ENCODE peak calls at places on chromosomes 3 and 15, in five cellular contexts. R is stimulated activated CD4-positive, alpha-beta T cell treated with anti-CD3 and anti-CD28 coated beads, Interleukin-12 subunit alpha, Interleukin-12 subunit beta, amount 100 ng/mL, for 48 hours; Q is KG1; W is SHP77; L is tibial artery. T is an unnamed sample.

GRCh38 chr15:99390667-99391066 is 139.4 kb downstream of the LRRC28 start:
- DNase-seq in W (no peak), L (no peak), R (no peak), Q (no peak), T (no peak)

GRCh38 chr3:55065331-55065730 is 137.5 kb upstream of the LRTM1 start:
- DNase-seq in Q (no peak), W (no peak), R (no peak), L (no peak), T (no peak)

GRCh38 chr3:185560676-185561075 is 8.3 kb upstream of the LIPH start:
- DNase-seq in Q (no peak), W (no peak), L (no peak), R (no peak), T (no peak)

GRCh38 chr3:20043398-20043797 is 3.2 kb downstream of the KAT2B start:
- DNase-seq in R (no peak), W (no peak), Q (peak), L (peak), T (no peak)

GRCh38 chr3:123315271-123315595 is 113.5 kb downstream of the SEC22A start:
- DNase-seq in W (no peak), Q (no peak), L (no peak), R (no peak), T (peak)

GRCh38 chr3:102066470-102066869 is 217.2 kb downstream of the NFKBIZ start:
- DNase-seq in R (no peak), L (no peak), W (no peak), Q (no peak), T (no peak)

GRCh38 chr3:178849220-178849910 is 222.2 kb downstream of the ZMAT3 start:
- DNase-seq in R (no peak), W (no peak), L (no peak), Q (no peak), T (no peak)

GRCh38 chr3:126424039-126424717 is 29.5 kb downstream of the CFAP100 start:
- DNase-seq in L (peak), R (no peak), Q (no peak), W (no peak), T (no peak)

GRCh38 chr3:38059148-38059547 is 20.1 kb downstream of the DLEC1 start:
- DNase-seq in L (no peak), Q (no peak), W (no peak), R (no peak), T (no peak)

GRCh38 chr3:171646357-171647133 is 163.7 kb downstream of the PLD1 start:
- DNase-seq in Q (no peak), R (no peak), L (no peak), W (peak), T (no peak)

GRCh38 chr15:90774731-90775521 is 57.8 kb downstream of the BLM start:
- DNase-seq in R (no peak), Q (no peak), W (no peak), L (no peak), T (no peak)

GRCh38 chr3:65516998-65517397 is 521.7 kb downstream of the MAGI1 start:
- DNase-seq in L (no peak), R (no peak), W (no peak), Q (no peak), T (no peak)

GRCh38 chr15:70055601-70056051 is 42.1 kb downstream of the TLE3 start:
- DNase-seq in R (no peak), Q (no peak), L (peak), W (no peak), T (no peak)

T was measured in chondrocyte.